ENCODE peak calls at places on chromosomes 12 and 14, in eight cellular contexts. W, Y, C, L, S, E, N and U are unnamed samples.

GRCh38 chr14:47490766-47491165 is 184.6 kb downstream of the MDGA2 start:
- DNase-seq in S (no peak), N (no peak), C (no peak), E (no peak), L (no peak), W (no peak), Y (no peak), U (no peak)

GRCh38 chr12:98354520-98354919 is 160.9 kb upstream of the TMPO start:
- DNase-seq in W (no peak), S (no peak), L (no peak), E (no peak), Y (no peak), C (no peak), N (no peak), U (no peak)

GRCh38 chr12:54956818-54957641 is 27.5 kb downstream of the TESPA1 start:
- DNase-seq in E (no peak), N (no peak), L (no peak), C (no peak), W (no peak), Y (no peak), S (no peak), U (no peak)

GRCh38 chr12:124034297-124034696 is 61.3 kb downstream of the ZNF664 start:
- DNase-seq in W (no peak), E (no peak), Y (no peak), S (no peak), N (no peak), L (no peak), C (no peak), U (no peak)

GRCh38 chr12:112900298-112901145 is 6.2 kb upstream of the OAS1 start:
- DNase-seq in Y (no peak), S (peak), L (peak), W (no peak), C (peak), E (no peak), N (no peak), U (peak)

GRCh38 chr14:91283666-91284065 is 39.2 kb upstream of the GPR68 start:
- DNase-seq in S (no peak), N (no peak), Y (no peak), C (no peak), L (no peak), E (no peak), W (no peak), U (no peak)

GRCh38 chr14:61761959-61762786 is at the start of gene SNAPC1:
- DNase-seq in N (peak), L (peak), C (peak), Y (peak), S (peak), W (peak), E (peak), U (peak)

GRCh38 chr14:100882991-100883788 is 20.3 kb downstream of the RTL1 start:
- DNase-seq in L (no peak), S (no peak), W (no peak), N (no peak), C (no peak), Y (no peak), E (peak), U (no peak)

GRCh38 chr12:49985981-49986380 is 13.2 kb downstream of the AQP6 start:
- DNase-seq in C (no peak), E (no peak), W (no peak), S (no peak), L (no peak), Y (no peak), N (no peak), U (no peak)

GRCh38 chr12:95473947-95474817 is at the start of gene METAP2:
- DNase-seq in L (peak), W (peak), Y (peak), C (peak), S (peak), N (peak), E (peak), U (peak)

GRCh38 chr14:35576856-35577255 is 42.9 kb downstream of the INSM2 start:
- DNase-seq in Y (no peak), S (no peak), L (no peak), E (no peak), W (no peak), C (no peak), N (no peak), U (no peak)

GRCh38 chr12:67811437-67812361 is 163.2 kb downstream of the DYRK2 start:
- DNase-seq in L (no peak), N (no peak), W (no peak), E (no peak), S (no peak), Y (no peak), C (no peak), U (peak)

GRCh38 chr12:17097674-17098073 is 491.7 kb upstream of the LMO3 start:
- DNase-seq in S (no peak), N (no peak), C (no peak), W (no peak), E (no peak), L (no peak), Y (no peak), U (no peak)

GRCh38 chr12:55996201-55996714 is 818 bp upstream of the SUOX start:
- DNase-seq in E (no peak), S (no peak), Y (peak), L (peak), W (peak), N (peak), C (peak), U (peak)

GRCh38 chr12:123069436-123070266 is 81.2 kb downstream of the PITPNM2 start:
- DNase-seq in L (no peak), S (no peak), C (no peak), W (no peak), N (no peak), E (peak), Y (no peak), U (no peak)

GRCh38 chr14:61462566-61463195 is 141.3 kb downstream of the PRKCH start:
- DNase-seq in L (no peak), N (no peak), S (no peak), W (no peak), Y (no peak), C (no peak), E (no peak), U (no peak)

GRCh38 chr12:101772019-101772774 is 32.9 kb upstream of the SYCP3 start:
- DNase-seq in L (no peak), C (no peak), E (no peak), W (no peak), Y (no peak), N (no peak), S (no peak), U (peak)

GRCh38 chr12:6827982-6828670 is at the start of gene P3H3:
- DNase-seq in E (no peak), L (no peak), N (no peak), S (no peak), Y (peak), C (no peak), W (peak), U (peak)

GRCh38 chr12:83896416-83896815 is 1016.2 kb downstream of the SLC6A15 start:
- DNase-seq in N (no peak), C (no peak), Y (no peak), E (no peak), W (no peak), S (no peak), L (no peak), U (no peak)

GRCh38 chr12:122988612-122989442 is 8.3 kb downstream of the ARL6IP4 start:
- DNase-seq in S (no peak), W (no peak), C (no peak), E (no peak), L (no peak), N (no peak), Y (no peak), U (no peak)

GRCh38 chr12:5965950-5966383 is 20.9 kb upstream of the ANO2 start:
- DNase-seq in W (no peak), S (peak), Y (no peak), E (peak), L (no peak), C (peak), N (no peak), U (peak)

GRCh38 chr12:50246159-50246865 is 37.0 kb downstream of the LIMA1 start:
- DNase-seq in W (no peak), C (no peak), E (no peak), L (no peak), Y (no peak), S (no peak), N (no peak), U (no peak)

GRCh38 chr14:31439554-31439953 is 17.8 kb downstream of the DTD2 start:
- DNase-seq in N (no peak), C (no peak), E (no peak), W (no peak), Y (no peak), L (no peak), S (no peak), U (no peak)

GRCh38 chr12:50162225-50162624 is 4.9 kb downstream of the CERS5 start:
- DNase-seq in N (no peak), C (no peak), E (no peak), Y (no peak), W (no peak), S (no peak), L (no peak), U (peak)

GRCh38 chr12:6038160-6038559 is 86.3 kb downstream of the VWF start:
- DNase-seq in S (peak), W (no peak), L (no peak), E (no peak), Y (no peak), N (peak), C (peak), U (peak)

GRCh38 chr12:78898416-78898815 is 33.8 kb downstream of the SYT1 start:
- DNase-seq in C (no peak), N (peak), Y (peak), L (no peak), W (peak), E (peak), S (no peak), U (no peak)

GRCh38 chr14:102891556-102891955 is 30.9 kb upstream of the AMN start:
- DNase-seq in E (no peak), W (no peak), S (no peak), N (no peak), Y (no peak), C (no peak), L (no peak), U (no peak)

GRCh38 chr14:58238252-58239247 is 6.1 kb upstream of the PSMA3 start:
- DNase-seq in C (no peak), N (no peak), W (peak), L (no peak), S (no peak), Y (peak), E (no peak), U (no peak)
- TF ChIP-seq POLR2A in C (no peak), N (no peak), W (no peak), L (no peak), S (no peak), Y (no peak), E (no peak), U (no peak)

GRCh38 chr12:131709226-131709625 is 1.7 kb upstream of the SFSWAP start:
- DNase-seq in Y (no peak), C (no peak), L (no peak), E (no peak), W (no peak), N (no peak), S (no peak), U (no peak)

GRCh38 chr12:131714759-131715158 is 3.9 kb downstream of the SFSWAP start:
- DNase-seq in C (no peak), N (no peak), Y (no peak), W (no peak), S (no peak), E (no peak), L (no peak), U (no peak)

GRCh38 chr12:131711551-131712205 is 788 bp downstream of the SFSWAP start:
- DNase-seq in W (no peak), Y (no peak), E (no peak), S (no peak), C (no peak), L (no peak), N (no peak), U (peak)

GRCh38 chr12:131713349-131713748 is 2.5 kb downstream of the SFSWAP start:
- DNase-seq in E (no peak), C (no peak), L (no peak), S (no peak), Y (no peak), W (no peak), N (no peak), U (peak)

GRCh38 chr12:131710464-131711457 is at the start of gene SFSWAP:
- DNase-seq in E (peak), N (peak), Y (peak), C (peak), S (peak), W (peak), L (peak), U (peak)
- TF ChIP-seq POLR2A in E (peak), N (peak), Y (peak), C (peak), S (peak), W (no peak), L (no peak), U (peak)

GRCh38 chr12:116910645-116911449 is at the start of gene FBXW8:
- DNase-seq in L (peak), E (peak), C (peak), Y (peak), W (peak), S (peak), N (peak), U (peak)
- TF ChIP-seq POLR2A in L (no peak), E (peak), C (no peak), Y (peak), W (no peak), S (peak), N (no peak), U (peak)

GRCh38 chr12:71024281-71024680 is 103.7 kb upstream of the PTPRR start:
- DNase-seq in S (no peak), L (no peak), E (no peak), N (no peak), Y (no peak), W (no peak), C (no peak), U (no peak)
- TF ChIP-seq POLR2A in S (no peak), L (no peak), E (no peak), N (no peak), Y (no peak), W (no peak), C (no peak), U (no peak)

DNA sequence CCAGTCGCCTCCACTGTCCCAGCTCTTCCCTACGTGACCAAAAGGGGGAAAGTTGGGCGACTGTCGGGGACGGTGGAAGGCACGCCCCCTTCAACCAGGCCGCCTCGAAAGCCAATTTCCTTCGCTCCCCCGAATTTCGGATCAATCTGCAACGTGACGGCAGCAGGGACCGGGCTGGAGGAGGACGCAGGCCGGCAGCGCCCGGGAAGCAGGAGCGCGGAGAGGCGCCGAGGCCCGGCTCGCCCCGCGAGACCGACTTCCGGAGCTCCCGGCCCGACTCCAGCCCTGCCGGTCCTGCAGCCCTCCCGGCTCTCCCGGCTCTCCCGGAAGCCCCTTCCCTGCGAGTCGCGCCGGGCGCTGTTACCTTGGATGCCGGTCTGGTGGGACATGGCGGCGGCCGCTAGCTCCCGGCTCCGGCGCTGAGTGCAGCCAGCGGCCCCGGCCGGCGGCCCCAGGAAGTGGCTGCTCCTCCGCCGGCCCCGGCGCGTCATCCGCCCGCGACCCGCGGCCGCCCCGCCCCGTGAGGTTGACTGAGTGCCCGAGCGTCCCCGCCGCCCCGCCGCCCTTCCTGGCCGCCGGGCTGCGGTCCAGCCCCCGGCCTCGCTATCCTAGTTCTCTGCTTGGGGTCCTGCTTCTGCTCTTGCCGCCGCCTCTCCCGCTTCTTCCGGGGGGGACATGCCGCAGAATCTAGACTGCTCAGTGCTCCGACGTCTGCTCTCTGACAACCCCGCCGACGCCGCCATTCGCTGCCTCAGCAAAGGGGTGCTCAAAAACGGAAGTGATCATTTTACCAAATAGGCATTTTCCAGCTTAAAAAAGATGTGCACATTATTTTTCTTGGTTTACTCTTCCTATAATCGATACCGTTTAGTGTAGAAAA is at the start of gene TWF1:
- DNase-seq in S (peak), Y (peak), L (peak), E (peak), W (peak), N (peak), C (peak), U (peak)
- TF ChIP-seq POLR2A in S (peak), Y (peak), L (no peak), E (peak), W (peak), N (peak), C (peak), U (peak)

DNA sequence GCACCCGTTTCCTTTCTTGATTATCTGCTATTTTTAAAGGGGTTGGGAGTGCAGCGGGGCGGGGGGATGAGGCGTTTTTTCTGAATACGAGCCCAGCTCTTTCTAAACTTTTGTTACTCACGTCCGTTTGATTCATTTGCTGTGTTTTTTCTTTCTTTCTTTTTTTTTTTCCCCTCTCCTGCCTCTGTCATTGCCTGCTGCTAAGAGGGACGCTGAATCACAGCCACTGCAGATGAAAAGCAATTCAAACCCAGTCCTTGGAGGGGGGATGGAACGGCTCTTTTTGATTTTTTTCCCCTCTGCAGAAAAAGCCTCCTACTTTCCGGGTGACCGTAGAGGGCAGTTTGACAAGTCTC is 606 bp upstream of the RASSF8 start:
- DNase-seq in S (no peak), L (peak), W (peak), E (no peak), N (no peak), C (no peak), Y (peak), U (peak)
- TF ChIP-seq POLR2A in S (no peak), L (no peak), W (no peak), E (no peak), N (no peak), C (no peak), Y (no peak), U (no peak)

DNA sequence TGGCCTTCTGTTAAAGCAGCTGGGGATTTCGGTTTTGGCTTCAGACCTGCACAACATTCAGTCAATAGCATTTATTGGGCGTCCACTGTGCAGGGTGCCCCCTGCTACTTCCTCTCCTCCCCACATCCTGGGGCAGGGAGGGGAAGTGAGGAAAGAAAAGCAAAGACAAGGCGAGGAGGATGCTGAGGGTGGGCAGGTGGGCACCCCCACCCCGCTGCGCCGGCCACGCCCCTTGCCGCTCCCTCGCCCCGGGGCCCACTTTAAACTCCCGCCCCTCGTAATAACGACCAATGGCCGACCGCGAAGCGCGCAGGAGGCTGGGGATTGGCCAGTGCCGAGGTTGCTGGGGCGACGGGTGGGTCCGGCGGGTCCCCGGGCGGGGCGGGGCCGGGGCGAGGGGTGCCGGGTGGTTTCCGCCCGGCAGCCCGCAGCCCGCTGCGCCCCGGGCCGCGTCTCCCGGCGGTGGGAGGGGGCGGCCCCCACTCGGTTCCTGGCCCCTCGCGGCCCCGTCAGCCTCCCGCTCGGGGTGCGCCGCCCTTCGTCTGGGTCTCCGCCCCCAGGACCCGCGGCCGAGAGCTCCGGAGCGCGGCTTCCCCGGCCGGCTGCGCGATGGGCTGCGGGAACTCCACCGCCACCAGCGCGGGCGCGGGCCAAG is at the start of gene C12orf75:
- DNase-seq in S (peak), Y (peak), W (peak), C (peak), E (peak), L (peak), N (peak), U (peak)
- TF ChIP-seq POLR2A in S (no peak), Y (no peak), W (no peak), C (no peak), E (no peak), L (no peak), N (no peak), U (peak)